ENCODE peak calls at places on chromosome 16, in five cellular contexts. R, Y, N, T and J are unnamed samples.

GRCh38 chr16:11742041-11742535 is 569 bp downstream of the TXNDC11 start:
- DNase-seq in Y (no peak), T (peak; percentile 80), N (peak; percentile 24), R (peak; percentile 46), J (peak; percentile 39)

GRCh38 chr16:12587170-12587569 is 216.5 kb downstream of the CPPED1 start:
- DNase-seq in Y (no peak), N (no peak), R (no peak), T (no peak), J (no peak)

GRCh38 chr16:22632621-22633020 is 121.9 kb downstream of the NPIPB5 start:
- DNase-seq in R (no peak), Y (no peak), T (no peak), N (no peak), J (no peak)

GRCh38 chr16:14961405-14962186 is 13.2 kb upstream of the PDXDC1 start:
- DNase-seq in R (no peak), Y (no peak), T (no peak), N (no peak), J (no peak)

GRCh38 chr16:57325458-57325857 is 33.1 kb upstream of the CCL22 start:
- DNase-seq in T (no peak), Y (no peak), R (no peak), N (no peak), J (no peak)

GRCh38 chr16:73166972-73167550 is 119.1 kb upstream of the ZFHX3 start:
- DNase-seq in T (no peak), N (no peak), Y (no peak), R (no peak), J (no peak)

GRCh38 chr16:84690088-84690819 is 9.5 kb upstream of the USP10 start:
- DNase-seq in Y (no peak), T (no peak), N (no peak), R (no peak), J (no peak)

GRCh38 chr16:89863741-89864391 is 9.5 kb upstream of the TCF25 start:
- DNase-seq in R (peak; percentile 36), Y (no peak), N (peak; percentile 37), T (no peak), J (no peak)

GRCh38 chr16:23530062-23530461 is 19.8 kb upstream of the GGA2 start:
- DNase-seq in T (no peak), R (no peak), Y (no peak), N (no peak), J (no peak)

GRCh38 chr16:13612623-13613022 is 307.3 kb upstream of the ERCC4 start:
- DNase-seq in N (no peak), R (no peak), T (no peak), Y (no peak), J (no peak)

GRCh38 chr16:56346131-56346890 is 79.0 kb downstream of the AMFR start:
- DNase-seq in N (no peak), T (peak; percentile 26), Y (no peak), R (no peak), J (no peak)

GRCh38 chr16:63880948-63881347 is 1240.9 kb downstream of the CDH11 start:
- DNase-seq in Y (no peak), T (no peak), R (no peak), N (no peak), J (no peak)

GRCh38 chr16:67444259-67445125 is 13.6 kb downstream of the HSD11B2 start:
- DNase-seq in T (no peak), N (no peak), Y (no peak), R (no peak), J (no peak)

GRCh38 chr16:28534542-28535373 is 4.0 kb downstream of the NUPR1 start:
- DNase-seq in R (peak; percentile 25), T (peak; percentile 76), Y (no peak), N (no peak), J (peak; percentile 33)

GRCh38 chr16:57539072-57539796 is 2.9 kb upstream of the CCDC102A start:
- DNase-seq in T (no peak), N (peak; percentile 1), R (no peak), Y (no peak), J (peak; percentile 20)

GRCh38 chr16:66953462-66954096 is 7.5 kb upstream of the CES3 start:
- DNase-seq in T (no peak), N (no peak), R (no peak), Y (no peak), J (no peak)

GRCh38 chr16:64152010-64152767 is 969.7 kb downstream of the CDH11 start:
- DNase-seq in T (no peak), R (no peak), N (no peak), Y (no peak), J (no peak)

GRCh38 chr16:14028207-14028606 is 42.9 kb upstream of the MRTFB start:
- DNase-seq in Y (no peak), T (no peak), R (no peak), N (no peak), J (no peak)

GRCh38 chr16:84362410-84362809 is 5.9 kb upstream of the ATP2C2 start:
- DNase-seq in N (no peak), R (no peak), T (no peak), Y (no peak), J (no peak)

GRCh38 chr16:25823891-25824290 is 132.1 kb downstream of the HS3ST4 start:
- DNase-seq in Y (no peak), N (no peak), T (no peak), R (no peak), J (no peak)

GRCh38 chr16:64196444-64196843 is 925.4 kb downstream of the CDH11 start:
- DNase-seq in T (no peak), Y (no peak), R (no peak), N (no peak), J (no peak)

GRCh38 chr16:12271006-12271405 is 294.5 kb downstream of the SNX29 start:
- DNase-seq in R (no peak), Y (no peak), N (no peak), T (no peak), J (no peak)

GRCh38 chr16:71501562-71501961 is 12.4 kb upstream of the ZNF19 start:
- DNase-seq in Y (no peak), T (no peak), R (no peak), N (no peak), J (no peak)

GRCh38 chr16:71504901-71505300 is 15.8 kb upstream of the ZNF19 start:
- DNase-seq in Y (no peak), R (no peak), T (no peak), N (no peak), J (no peak)

DNA sequence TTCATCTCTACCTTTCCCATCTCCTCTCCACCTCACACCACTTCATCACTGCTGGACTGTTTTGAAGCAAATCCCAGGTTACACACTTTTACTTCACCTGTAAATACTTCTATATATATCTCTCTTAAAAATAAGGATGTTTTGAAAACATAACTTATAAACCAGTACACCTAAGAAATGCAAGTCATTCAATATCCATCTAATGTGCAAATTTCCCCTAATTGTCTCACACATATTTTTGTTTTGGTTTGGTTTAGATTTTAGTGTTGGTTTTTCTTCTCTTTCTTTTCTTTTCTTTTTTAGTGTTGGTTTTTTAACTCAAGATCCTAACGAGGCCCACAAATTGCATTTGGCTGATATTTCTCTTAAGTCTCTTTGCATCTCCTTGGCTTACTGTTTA is 17.9 kb upstream of the ZNF19 start:
- DNase-seq in N (no peak), R (no peak), T (no peak), Y (no peak), J (no peak)
- H3K27me3 ChIP-seq in N (peaks cover 25% of the 10 kb centered on the region), R (peaks cover 43% of the 10 kb centered on the region), T (no peaks in the 10 kb centered on the region), Y (peaks cover 2% of the 10 kb centered on the region), J (no peaks in the 10 kb centered on the region)

GRCh38 chr16:35187665-35188225 is 1728.3 kb downstream of the TP53TG3F start:
- DNase-seq in N (no peak), R (no peak), Y (no peak), T (no peak), J (no peak)
- H3K9me3 ChIP-seq in N (no peaks in the 10 kb centered on the region), R (no peaks in the 10 kb centered on the region), Y (peaks cover 4% of the 10 kb centered on the region), T (no peaks in the 10 kb centered on the region), J (peaks cover 39% of the 10 kb centered on the region)

GRCh38 chr16:1153480-1154160 is 714 bp downstream of the CACNA1H start:
- DNase-seq in T (no peak), R (no peak), Y (peak; percentile 49), N (no peak), J (no peak)
- H3K4me3 ChIP-seq in T (peak overlapping the region; percentile 43), R (peak overlapping the region; percentile 60), Y (peak overlapping the region; percentile 60), N (no peak overlapping the region), J (no peak overlapping the region)

GRCh38 chr16:2966043-2966802 is 2.1 kb downstream of the KREMEN2 start:
- DNase-seq in T (no peak), R (no peak), N (no peak), Y (no peak), J (no peak)

GRCh38 chr16:2962334-2963073 is 1.6 kb upstream of the KREMEN2 start:
- DNase-seq in N (no peak), Y (no peak), T (peak; percentile 53), R (no peak), J (no peak)

GRCh38 chr16:2964416-2965223 is 545 bp downstream of the KREMEN2 start:
- DNase-seq in T (peak; percentile 58), Y (peak; percentile 86), N (no peak), R (no peak), J (peak; percentile 46)

GRCh38 chr16:2963074-2963610 is 933 bp upstream of the KREMEN2 start:
- DNase-seq in R (no peak), Y (no peak), N (no peak), T (no peak), J (no peak)

GRCh38 chr16:2963611-2964415 is at the start of gene KREMEN2:
- DNase-seq in T (peak; percentile 51), R (no peak), N (no peak), Y (peak; percentile 56), J (no peak)
- H3K27me3 ChIP-seq in T (peaks cover 87% of the 10 kb centered on the region), R (peaks cover 98% of the 10 kb centered on the region), N (peaks cover 94% of the 10 kb centered on the region), Y (peaks cover 47% of the 10 kb centered on the region), J (peaks cover 27% of the 10 kb centered on the region)

GRCh38 chr16:31356566-31357323 is 1.8 kb downstream of the ITGAX start:
- DNase-seq in Y (peak; percentile 19), N (no peak), R (no peak), T (peak; percentile 45), J (no peak)
- H3K9me3 ChIP-seq in Y (no peaks in the 10 kb centered on the region), N (no peaks in the 10 kb centered on the region), R (no peaks in the 10 kb centered on the region), T (no peaks in the 10 kb centered on the region), J (no peaks in the 10 kb centered on the region)

GRCh38 chr16:54283735-54284318 is 2.8 kb downstream of the IRX3 start:
- DNase-seq in R (no peak), T (peak; percentile 59), Y (no peak), N (no peak), J (no peak)

GRCh38 chr16:54282923-54283734 is 3.5 kb downstream of the IRX3 start:
- DNase-seq in T (no peak), Y (peak; percentile 37), R (no peak), N (no peak), J (no peak)

GRCh38 chr16:54284931-54285413 is 1.6 kb downstream of the IRX3 start:
- DNase-seq in N (peak; percentile 19), R (no peak), Y (peak; percentile 50), T (no peak), J (no peak)

GRCh38 chr16:54285414-54286066 is 1.0 kb downstream of the IRX3 start:
- DNase-seq in Y (peak; percentile 54), T (peak; percentile 69), N (peak; percentile 27), R (peak; percentile 51), J (no peak)

GRCh38 chr16:54284319-54284930 is 2.2 kb downstream of the IRX3 start:
- DNase-seq in Y (peak; percentile 34), T (peak; percentile 64), N (no peak), R (no peak), J (no peak)
- H3K4me3 ChIP-seq in Y (peak overlapping the region; percentile 99), T (peak overlapping the region; percentile 78), N (peak overlapping the region; percentile 70), R (peak overlapping the region; percentile 83), J (no peak overlapping the region)

DNA sequence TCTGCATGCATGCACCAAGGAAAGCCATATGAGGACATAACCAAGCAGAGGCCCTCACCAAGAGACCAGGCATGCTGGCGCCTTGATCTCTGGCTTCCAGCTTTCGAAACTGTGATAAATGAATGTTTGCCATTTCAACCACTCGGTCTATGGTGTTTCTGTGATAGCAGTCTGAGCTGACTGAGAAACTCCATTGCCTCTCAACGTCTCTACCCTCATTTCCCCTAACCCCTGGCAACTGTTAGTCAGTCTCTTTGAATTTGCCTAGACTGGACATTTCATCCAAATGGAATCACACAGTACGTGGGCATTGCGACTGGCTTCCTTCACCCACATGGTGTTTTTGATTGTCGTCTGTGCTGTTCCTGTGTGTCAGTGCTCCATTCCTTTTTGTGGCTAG is 88.0 kb upstream of the MPHOSPH6 start:
- DNase-seq in Y (no peak), T (no peak), R (no peak), N (no peak), J (no peak)
- H3K27me3 ChIP-seq in Y (peaks cover 34% of the 10 kb centered on the region), T (no peaks in the 10 kb centered on the region), R (peaks cover 5% of the 10 kb centered on the region), N (peaks cover 14% of the 10 kb centered on the region), J (no peaks in the 10 kb centered on the region)